ENCODE peak calls at places on chromosomes 7 and 10, in seven cellular contexts. One of them, this sample, is unnamed.

GRCh38 chr7:138352570-138353461 is 107.2 kb upstream of the TRIM24 start:
- DNase-seq in heart left ventricle: no peak
- DNase-seq in HCT116: no peak
- DNase-seq in endodermal cell: no peak
- DNase-seq in heart right ventricle: no peak
- DNase-seq in IMR-90: no peak
- DNase-seq in CD8-positive, alpha-beta T cell: no peak
- DNase-seq in this sample: no peak

GRCh38 chr7:129438839-129439640 is 4.8 kb downstream of the STRIP2 start:
- DNase-seq in endodermal cell: no peak
- DNase-seq in heart left ventricle: no peak
- DNase-seq in heart right ventricle: no peak
- DNase-seq in HCT116: peak; percentile 56
- DNase-seq in IMR-90: peak; percentile 70
- DNase-seq in CD8-positive, alpha-beta T cell: no peak
- DNase-seq in this sample: no peak

GRCh38 chr10:120460776-120461175 is 3.7 kb downstream of the PLPP4 start:
- DNase-seq in HCT116: no peak
- DNase-seq in IMR-90: peak; percentile 54
- DNase-seq in CD8-positive, alpha-beta T cell: no peak
- DNase-seq in heart left ventricle: no peak
- DNase-seq in heart right ventricle: no peak
- DNase-seq in endodermal cell: no peak
- DNase-seq in this sample: no peak

GRCh38 chr10:27258492-27258837 is 17.9 kb upstream of the ACBD5 start:
- DNase-seq in heart left ventricle: no peak
- DNase-seq in heart right ventricle: no peak
- DNase-seq in CD8-positive, alpha-beta T cell: no peak
- DNase-seq in endodermal cell: no peak
- DNase-seq in HCT116: no peak
- DNase-seq in IMR-90: no peak
- DNase-seq in this sample: no peak

GRCh38 chr7:140165422-140165821 is 11.4 kb downstream of the KDM7A start:
- DNase-seq in IMR-90: peak; percentile 89
- DNase-seq in heart left ventricle: no peak
- DNase-seq in CD8-positive, alpha-beta T cell: no peak
- DNase-seq in endodermal cell: no peak
- DNase-seq in heart right ventricle: no peak
- DNase-seq in HCT116: peak; percentile 35
- DNase-seq in this sample: no peak

GRCh38 chr10:30775779-30776591 is 146.4 kb upstream of the LYZL2 start:
- DNase-seq in IMR-90: peak; percentile 95
- DNase-seq in HCT116: no peak
- DNase-seq in heart left ventricle: no peak
- DNase-seq in CD8-positive, alpha-beta T cell: no peak
- DNase-seq in heart right ventricle: no peak
- DNase-seq in endodermal cell: no peak
- DNase-seq in this sample: no peak

GRCh38 chr7:128878226-128879105 is 15.8 kb downstream of the ATP6V1F start:
- DNase-seq in endodermal cell: no peak
- DNase-seq in heart right ventricle: no peak
- DNase-seq in CD8-positive, alpha-beta T cell: no peak
- DNase-seq in IMR-90: no peak
- DNase-seq in HCT116: no peak
- DNase-seq in heart left ventricle: peak; percentile 19
- DNase-seq in this sample: no peak

GRCh38 chr7:143493755-143494154 is 16.1 kb downstream of the TAS2R41 start:
- DNase-seq in endodermal cell: no peak
- DNase-seq in heart right ventricle: no peak
- DNase-seq in CD8-positive, alpha-beta T cell: no peak
- DNase-seq in heart left ventricle: no peak
- DNase-seq in HCT116: no peak
- DNase-seq in IMR-90: no peak
- DNase-seq in this sample: no peak

GRCh38 chr7:23261843-23262452 is 15.4 kb downstream of the GPNMB start:
- DNase-seq in endodermal cell: peak; percentile 85
- DNase-seq in heart left ventricle: peak; percentile 53
- DNase-seq in heart right ventricle: peak; percentile 45
- DNase-seq in CD8-positive, alpha-beta T cell: peak; percentile 54
- DNase-seq in HCT116: peak; percentile 58
- DNase-seq in IMR-90: peak; percentile 67
- DNase-seq in this sample: peak; percentile 29

GRCh38 chr10:13912111-13912510 is 325.3 kb downstream of the PRPF18 start:
- DNase-seq in heart left ventricle: no peak
- DNase-seq in CD8-positive, alpha-beta T cell: no peak
- DNase-seq in heart right ventricle: no peak
- DNase-seq in HCT116: no peak
- DNase-seq in IMR-90: no peak
- DNase-seq in endodermal cell: no peak
- DNase-seq in this sample: no peak

GRCh38 chr7:124856299-124856888 is 73.2 kb downstream of the POT1 start:
- DNase-seq in heart left ventricle: no peak
- DNase-seq in HCT116: peak; percentile 32
- DNase-seq in endodermal cell: no peak
- DNase-seq in IMR-90: peak; percentile 61
- DNase-seq in heart right ventricle: no peak
- DNase-seq in CD8-positive, alpha-beta T cell: no peak
- DNase-seq in this sample: peak; percentile 23

GRCh38 chr7:96832107-96832506 is 122.5 kb upstream of the SEM1 start:
- DNase-seq in heart right ventricle: no peak
- DNase-seq in heart left ventricle: no peak
- DNase-seq in IMR-90: no peak
- DNase-seq in endodermal cell: no peak
- DNase-seq in HCT116: no peak
- DNase-seq in CD8-positive, alpha-beta T cell: no peak
- DNase-seq in this sample: no peak

GRCh38 chr7:26813426-26813825 is 51.0 kb downstream of the SKAP2 start:
- DNase-seq in heart left ventricle: no peak
- DNase-seq in IMR-90: peak; percentile 80
- DNase-seq in HCT116: no peak
- DNase-seq in endodermal cell: no peak
- DNase-seq in CD8-positive, alpha-beta T cell: no peak
- DNase-seq in heart right ventricle: no peak
- DNase-seq in this sample: no peak

DNA sequence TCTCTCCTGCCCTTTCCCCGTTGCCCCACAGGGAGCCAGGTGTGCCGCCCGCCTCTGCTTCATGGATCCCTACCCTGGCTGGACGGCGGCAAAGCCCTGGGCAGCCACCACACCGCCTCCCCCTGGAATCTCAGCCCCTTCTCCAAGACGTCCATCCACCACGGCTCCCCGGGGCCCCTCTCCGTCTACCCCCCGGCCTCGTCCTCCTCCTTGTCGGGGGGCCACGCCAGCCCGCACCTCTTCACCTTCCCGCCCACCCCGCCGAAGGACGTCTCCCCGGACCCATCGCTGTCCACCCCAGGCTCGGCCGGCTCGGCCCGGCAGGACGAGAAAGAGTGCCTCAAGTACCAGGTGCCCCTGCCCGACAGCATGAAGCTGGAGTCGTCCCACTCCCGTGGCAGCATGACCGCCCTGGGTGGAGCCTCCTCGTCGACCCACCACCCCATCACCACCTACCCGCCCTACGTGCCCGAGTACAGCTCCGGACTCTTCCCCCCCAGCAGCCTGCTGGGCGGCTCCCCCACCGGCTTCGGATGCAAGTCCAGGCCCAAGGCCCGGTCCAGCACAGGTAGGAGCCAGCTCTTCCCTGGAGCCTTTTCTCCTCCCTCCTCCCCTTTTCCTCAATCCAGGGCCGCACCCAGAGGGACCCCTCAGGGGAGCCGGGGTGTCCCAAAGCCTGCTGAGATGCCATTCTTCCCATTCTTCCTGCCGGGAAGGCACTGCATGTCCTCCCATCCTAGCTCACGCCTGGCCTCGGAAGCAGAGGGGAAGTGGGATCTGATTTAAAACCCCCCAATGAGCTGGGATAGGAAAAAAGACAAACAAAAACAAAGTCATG is 4.0 kb downstream of the GATA3 start:
- DNase-seq in IMR-90: no peak
- DNase-seq in HCT116: no peak
- DNase-seq in heart right ventricle: no peak
- DNase-seq in heart left ventricle: no peak
- DNase-seq in CD8-positive, alpha-beta T cell: no peak
- DNase-seq in endodermal cell: peak; percentile 71
- DNase-seq in this sample: no peak
- H3K4me3 ChIP-seq in IMR-90: no peak overlapping the region
- H3K4me3 ChIP-seq in HCT116: no peak overlapping the region
- H3K4me3 ChIP-seq in heart right ventricle: no peak overlapping the region
- H3K4me3 ChIP-seq in heart left ventricle: no peak overlapping the region
- H3K4me3 ChIP-seq in CD8-positive, alpha-beta T cell: peak overlapping the region; percentile 42
- H3K4me3 ChIP-seq in endodermal cell: peak overlapping the region; percentile 97
- H3K4me3 ChIP-seq in this sample: no peak overlapping the region

DNA sequence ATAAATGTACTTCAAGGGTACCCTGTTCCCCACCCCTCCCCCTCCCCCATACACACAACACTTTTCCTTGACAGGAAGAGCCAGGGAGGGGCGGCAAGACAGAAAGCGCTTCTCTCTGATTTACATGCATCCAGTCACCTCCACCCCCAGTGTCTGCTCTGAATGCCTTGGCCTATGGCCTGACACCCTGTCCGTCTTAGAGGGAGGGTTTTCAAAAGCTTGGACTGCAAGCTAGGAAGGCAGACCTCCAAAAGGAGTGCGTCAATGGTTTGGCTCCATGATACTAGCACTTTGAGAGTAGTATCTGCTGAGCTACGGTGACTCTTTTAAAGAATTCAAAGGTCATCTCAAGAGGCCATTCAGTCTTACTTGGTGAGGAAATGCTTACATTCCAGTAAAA is 20.3 kb upstream of the PAX2 start:
- DNase-seq in heart right ventricle: no peak
- DNase-seq in CD8-positive, alpha-beta T cell: no peak
- DNase-seq in HCT116: no peak
- DNase-seq in IMR-90: peak; percentile 70
- DNase-seq in heart left ventricle: no peak
- DNase-seq in endodermal cell: peak; percentile 51
- DNase-seq in this sample: no peak
- H3K27me3 ChIP-seq in heart right ventricle: peaks cover 100% of the 10 kb centered on the region
- H3K27me3 ChIP-seq in CD8-positive, alpha-beta T cell: peaks cover 24% of the 10 kb centered on the region
- H3K27me3 ChIP-seq in HCT116: no peaks in the 10 kb centered on the region
- H3K27me3 ChIP-seq in IMR-90: peaks cover 67% of the 10 kb centered on the region
- H3K27me3 ChIP-seq in heart left ventricle: peaks cover 98% of the 10 kb centered on the region
- H3K27me3 ChIP-seq in endodermal cell: peaks cover 99% of the 10 kb centered on the region
- H3K27me3 ChIP-seq in this sample: peaks cover 8% of the 10 kb centered on the region

GRCh38 chr10:113854757-113855626 is 531 bp downstream of the NHLRC2 start:
- DNase-seq in heart right ventricle: peak; percentile 58
- DNase-seq in IMR-90: peak; percentile 28
- DNase-seq in CD8-positive, alpha-beta T cell: peak; percentile 34
- DNase-seq in HCT116: peak; percentile 31
- DNase-seq in heart left ventricle: peak; percentile 67
- DNase-seq in endodermal cell: peak; percentile 83
- DNase-seq in this sample: peak; percentile 81
- TF ChIP-seq CTCF in heart right ventricle: no peak
- TF ChIP-seq CTCF in IMR-90: no peak
- TF ChIP-seq CTCF in CD8-positive, alpha-beta T cell: no peak
- TF ChIP-seq CTCF in HCT116: peak; percentile 5
- TF ChIP-seq CTCF in heart left ventricle: no peak
- TF ChIP-seq CTCF in endodermal cell: peak; percentile 33
- TF ChIP-seq CTCF in this sample: no peak

GRCh38 chr7:42117201-42117600 is 119.8 kb downstream of the GLI3 start:
- DNase-seq in CD8-positive, alpha-beta T cell: no peak
- DNase-seq in heart right ventricle: no peak
- DNase-seq in heart left ventricle: no peak
- DNase-seq in IMR-90: no peak
- DNase-seq in HCT116: no peak
- DNase-seq in endodermal cell: no peak
- DNase-seq in this sample: no peak

GRCh38 chr7:42110333-42110732 is 126.7 kb downstream of the GLI3 start:
- DNase-seq in endodermal cell: no peak
- DNase-seq in heart left ventricle: no peak
- DNase-seq in IMR-90: no peak
- DNase-seq in HCT116: no peak
- DNase-seq in heart right ventricle: no peak
- DNase-seq in CD8-positive, alpha-beta T cell: no peak
- DNase-seq in this sample: no peak

GRCh38 chr7:42115795-42116194 is 121.2 kb downstream of the GLI3 start:
- DNase-seq in heart left ventricle: no peak
- DNase-seq in CD8-positive, alpha-beta T cell: no peak
- DNase-seq in heart right ventricle: no peak
- DNase-seq in IMR-90: no peak
- DNase-seq in HCT116: no peak
- DNase-seq in endodermal cell: no peak
- DNase-seq in this sample: no peak
- H3K4me3 ChIP-seq in heart left ventricle: no peak overlapping the region
- H3K4me3 ChIP-seq in CD8-positive, alpha-beta T cell: no peak overlapping the region
- H3K4me3 ChIP-seq in heart right ventricle: no peak overlapping the region
- H3K4me3 ChIP-seq in IMR-90: no peak overlapping the region
- H3K4me3 ChIP-seq in HCT116: no peak overlapping the region
- H3K4me3 ChIP-seq in endodermal cell: no peak overlapping the region
- H3K4me3 ChIP-seq in this sample: no peak overlapping the region

GRCh38 chr7:123782071-123782798 is 33.4 kb upstream of the WASL start:
- DNase-seq in CD8-positive, alpha-beta T cell: no peak
- DNase-seq in HCT116: no peak
- DNase-seq in heart left ventricle: no peak
- DNase-seq in heart right ventricle: no peak
- DNase-seq in IMR-90: no peak
- DNase-seq in endodermal cell: no peak
- DNase-seq in this sample: no peak
- H3K27me3 ChIP-seq in CD8-positive, alpha-beta T cell: no peaks in the 10 kb centered on the region
- H3K27me3 ChIP-seq in HCT116: no peaks in the 10 kb centered on the region
- H3K27me3 ChIP-seq in heart left ventricle: no peaks in the 10 kb centered on the region
- H3K27me3 ChIP-seq in heart right ventricle: no peaks in the 10 kb centered on the region
- H3K27me3 ChIP-seq in IMR-90: no peaks in the 10 kb centered on the region
- H3K27me3 ChIP-seq in endodermal cell: no peaks in the 10 kb centered on the region
- H3K27me3 ChIP-seq in this sample: no peaks in the 10 kb centered on the region